ENCODE peak calls at places on chromosome X, in ten cellular contexts. R, T, A, M, F, G, Q, E, Z and W are unnamed samples.

GRCh38 chrX:106898462-106898861 is 4.7 kb downstream of the RIPPLY1 start:
- DNase-seq in R (no peak), T (peak), A (no peak), M (peak), F (peak), G (no peak), Q (peak), E (no peak), Z (no peak), W (peak)

GRCh38 chrX:118226060-118226428 is 109.4 kb upstream of the KLHL13 start:
- DNase-seq in R (no peak), T (no peak), A (no peak), M (peak), F (no peak), G (no peak), Q (no peak), E (no peak), Z (no peak), W (no peak)

GRCh38 chrX:1397441-1397840 is 5.5 kb upstream of the SLC25A6 start:
- DNase-seq in R (peak), T (no peak), A (no peak), M (no peak), F (no peak), G (no peak), Q (no peak), E (no peak), Z (peak), W (no peak)

GRCh38 chrX:134172588-134173259 is 64.3 kb upstream of the CCDC160 start:
- DNase-seq in R (peak), T (no peak), A (no peak), M (no peak), F (peak), G (peak), Q (no peak), E (no peak), Z (peak), W (peak)

GRCh38 chrX:19566359-19567141 is 51.2 kb upstream of the MAP3K15 start:
- DNase-seq in R (no peak), T (no peak), A (no peak), M (peak), F (no peak), G (no peak), Q (peak), E (no peak), Z (no peak), W (peak)

GRCh38 chrX:154986826-154987575 is 35.5 kb downstream of the F8 start:
- DNase-seq in R (no peak), T (no peak), A (no peak), M (peak), F (no peak), G (no peak), Q (peak), E (no peak), Z (no peak), W (no peak)

GRCh38 chrX:136209016-136209738 is 42.0 kb downstream of the MAP7D3 start:
- DNase-seq in R (peak), T (no peak), A (peak), M (no peak), F (peak), G (no peak), Q (peak), E (peak), Z (no peak), W (peak)

GRCh38 chrX:44675364-44676024 is 132.8 kb upstream of the FUNDC1 start:
- DNase-seq in R (peak), T (peak), A (no peak), M (no peak), F (peak), G (peak), Q (no peak), E (peak), Z (no peak), W (no peak)

GRCh38 chrX:7934026-7934425 is 6.8 kb upstream of the PNPLA4 start:
- DNase-seq in R (no peak), T (no peak), A (no peak), M (no peak), F (no peak), G (no peak), Q (no peak), E (no peak), Z (no peak), W (no peak)

GRCh38 chrX:111284615-111285294 is 14.5 kb upstream of the CAPN6 start:
- DNase-seq in R (no peak), T (no peak), A (no peak), M (no peak), F (no peak), G (no peak), Q (no peak), E (no peak), Z (no peak), W (no peak)

GRCh38 chrX:106919932-106920452 is at the start of gene CLDN2:
- DNase-seq in R (no peak), T (no peak), A (no peak), M (no peak), F (no peak), G (no peak), Q (no peak), E (peak), Z (no peak), W (no peak)

GRCh38 chrX:45143455-45143854 is 57.2 kb downstream of the DIPK2B start:
- DNase-seq in R (no peak), T (no peak), A (no peak), M (no peak), F (peak), G (peak), Q (no peak), E (no peak), Z (no peak), W (no peak)

GRCh38 chrX:11908371-11908770 is 150.3 kb downstream of the MSL3 start:
- DNase-seq in R (no peak), T (no peak), A (no peak), M (peak), F (no peak), G (no peak), Q (peak), E (no peak), Z (no peak), W (peak)

GRCh38 chrX:48468693-48469691 is 1.1 kb downstream of the SLC38A5 start:
- DNase-seq in R (no peak), T (no peak), A (peak), M (peak), F (no peak), G (no peak), Q (peak), E (peak), Z (no peak), W (peak)

GRCh38 chrX:39869846-39870601 is 227.7 kb downstream of the BCOR start:
- DNase-seq in R (no peak), T (no peak), A (no peak), M (no peak), F (no peak), G (no peak), Q (peak), E (no peak), Z (no peak), W (peak)

GRCh38 chrX:149286940-149287349 is 218.2 kb downstream of the IDS start:
- DNase-seq in R (no peak), T (no peak), A (peak), M (peak), F (peak), G (peak), Q (peak), E (peak), Z (no peak), W (peak)

GRCh38 chrX:86910602-86911311 is 606.8 kb upstream of the KLHL4 start:
- DNase-seq in R (no peak), T (no peak), A (no peak), M (no peak), F (no peak), G (no peak), Q (no peak), E (no peak), Z (no peak), W (no peak)

GRCh38 chrX:154596290-154596929 is 11.5 kb downstream of the CTAG1A start:
- DNase-seq in R (no peak), T (no peak), A (no peak), M (no peak), F (no peak), G (no peak), Q (no peak), E (peak), Z (no peak), W (no peak)

GRCh38 chrX:131063613-131064012 is 5.5 kb downstream of the ARHGAP36 start:
- DNase-seq in R (no peak), T (no peak), A (no peak), M (peak), F (no peak), G (no peak), Q (no peak), E (no peak), Z (no peak), W (no peak)
- TF ChIP-seq CTCF in R (no peak), T (no peak), A (no peak), M (peak), F (no peak), G (no peak), Q (peak), E (peak), Z (no peak), W (no peak)

GRCh38 chrX:15564981-15565579 is 35.7 kb downstream of the ACE2 start:
- DNase-seq in R (peak), T (peak), A (peak), M (peak), F (peak), G (peak), Q (peak), E (peak), Z (peak), W (peak)
- TF ChIP-seq CTCF in R (peak), T (peak), A (peak), M (peak), F (no peak), G (peak), Q (peak), E (peak), Z (peak), W (peak)

GRCh38 chrX:150487369-150488094 is 80.9 kb upstream of the MTM1 start:
- DNase-seq in R (no peak), T (no peak), A (no peak), M (no peak), F (peak), G (no peak), Q (no peak), E (no peak), Z (no peak), W (no peak)

GRCh38 chrX:150489359-150490015 is 78.9 kb upstream of the MTM1 start:
- DNase-seq in R (no peak), T (no peak), A (no peak), M (no peak), F (no peak), G (no peak), Q (no peak), E (no peak), Z (no peak), W (no peak)

GRCh38 chrX:150483576-150483975 is 84.8 kb upstream of the MTM1 start:
- DNase-seq in R (no peak), T (no peak), A (no peak), M (no peak), F (no peak), G (no peak), Q (no peak), E (no peak), Z (no peak), W (no peak)

GRCh38 chrX:150482537-150483217 is 85.7 kb upstream of the MTM1 start:
- DNase-seq in R (no peak), T (no peak), A (no peak), M (no peak), F (no peak), G (peak), Q (peak), E (no peak), Z (no peak), W (peak)

GRCh38 chrX:150486011-150486410 is 82.4 kb upstream of the MTM1 start:
- DNase-seq in R (peak), T (no peak), A (peak), M (peak), F (no peak), G (peak), Q (peak), E (peak), Z (no peak), W (peak)
- TF ChIP-seq CTCF in R (no peak), T (peak), A (peak), M (peak), F (no peak), G (peak), Q (peak), E (peak), Z (peak), W (peak)

GRCh38 chrX:94676285-94676684 is 1002.3 kb downstream of the FAM133A start:
- DNase-seq in R (no peak), T (no peak), A (no peak), M (no peak), F (no peak), G (no peak), Q (no peak), E (no peak), Z (no peak), W (no peak)
- TF ChIP-seq CTCF in R (no peak), T (no peak), A (no peak), M (no peak), F (no peak), G (no peak), Q (no peak), E (peak), Z (no peak), W (no peak)

DNA sequence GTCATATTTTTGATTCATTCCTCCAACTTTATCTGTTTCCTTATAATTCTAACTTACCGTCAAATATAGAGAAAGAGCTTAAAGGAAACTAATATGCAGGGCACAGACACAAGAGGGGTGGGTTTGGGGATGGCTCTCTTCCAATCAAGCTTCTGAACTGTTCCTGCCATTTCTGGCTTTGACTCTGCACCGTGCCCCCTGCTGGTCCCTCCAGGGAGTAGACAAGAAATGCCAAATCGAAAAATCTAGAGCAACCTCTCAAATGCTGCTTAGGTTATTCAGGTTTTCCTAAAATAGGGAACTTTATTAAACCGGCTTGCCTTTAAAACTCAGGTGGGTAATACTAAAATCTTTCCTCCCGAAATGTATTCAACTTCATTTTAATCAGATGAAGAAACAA is 39.8 kb upstream of the VCX3A start:
- DNase-seq in R (no peak), T (no peak), A (no peak), M (peak), F (no peak), G (no peak), Q (peak), E (peak), Z (no peak), W (no peak)
- TF ChIP-seq CTCF in R (no peak), T (no peak), A (no peak), M (peak), F (no peak), G (no peak), Q (peak), E (peak), Z (no peak), W (no peak)

DNA sequence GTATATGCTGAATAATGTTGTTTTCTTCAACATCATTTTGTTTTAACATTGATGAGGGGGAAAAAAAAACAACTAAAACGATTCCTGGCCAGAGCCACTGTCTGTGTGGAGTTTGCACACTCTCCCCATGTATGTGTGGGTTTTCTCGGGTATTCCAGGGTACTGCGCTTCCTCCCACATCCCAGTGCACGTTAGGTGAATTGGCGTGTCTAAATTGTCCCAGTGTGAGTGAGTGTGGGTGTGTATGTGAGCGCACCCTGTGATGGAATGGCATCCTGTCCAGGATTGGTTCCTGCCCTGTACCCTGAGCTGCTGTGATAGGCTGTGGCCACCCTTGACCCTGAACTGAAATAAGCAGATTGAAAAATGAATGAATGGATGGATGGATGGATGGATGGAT is 2.4 kb upstream of the DLG3 start:
- DNase-seq in R (no peak), T (no peak), A (no peak), M (no peak), F (no peak), G (no peak), Q (no peak), E (no peak), Z (no peak), W (no peak)
- TF ChIP-seq CTCF in R (no peak), T (no peak), A (no peak), M (no peak), F (no peak), G (no peak), Q (no peak), E (no peak), Z (no peak), W (no peak)